ENCODE peak calls at places on chromosomes 2 and 18, in eight cellular contexts. One of them, this sample, is unnamed.
A peak's percentile ranks its signal among the peaks of the same experiment; 100 is the strongest.

GRCh38 chr18:11872479-11873136 is 21.4 kb downstream of the CHMP1B start:
- DNase-seq in right lobe of liver: peak; percentile 53
- DNase-seq in right atrium auricular region: no peak
- DNase-seq in stimulated activated CD4-positive, alpha-beta T cell treated with anti-CD3 and anti-CD28 coated beads, Interleukin-1b, Interleukin-23, amount 100 ng/mL, for 48 hours: no peak
- DNase-seq in NCI-H748 treated with DMSO at 0.1 percent for 48 hours: no peak
- DNase-seq in mucosa of gallbladder: no peak
- DNase-seq in ELR: peak; percentile 60
- DNase-seq in iPS DF 6.9: no peak
- DNase-seq in this sample: peak; percentile 45

GRCh38 chr2:75614062-75614710 is 32.4 kb upstream of the MRPL19 start:
- DNase-seq in mucosa of gallbladder: no peak
- DNase-seq in iPS DF 6.9: no peak
- DNase-seq in NCI-H748 treated with DMSO at 0.1 percent for 48 hours: no peak
- DNase-seq in right atrium auricular region: no peak
- DNase-seq in right lobe of liver: no peak
- DNase-seq in stimulated activated CD4-positive, alpha-beta T cell treated with anti-CD3 and anti-CD28 coated beads, Interleukin-1b, Interleukin-23, amount 100 ng/mL, for 48 hours: no peak
- DNase-seq in ELR: peak; percentile 81
- DNase-seq in this sample: peak; percentile 80

GRCh38 chr2:119751706-119752105 is 8.0 kb upstream of the PTPN4 start:
- DNase-seq in NCI-H748 treated with DMSO at 0.1 percent for 48 hours: no peak
- DNase-seq in right atrium auricular region: no peak
- DNase-seq in stimulated activated CD4-positive, alpha-beta T cell treated with anti-CD3 and anti-CD28 coated beads, Interleukin-1b, Interleukin-23, amount 100 ng/mL, for 48 hours: no peak
- DNase-seq in ELR: peak; percentile 51
- DNase-seq in right lobe of liver: no peak
- DNase-seq in iPS DF 6.9: no peak
- DNase-seq in mucosa of gallbladder: no peak
- DNase-seq in this sample: no peak

GRCh38 chr2:172736419-172737174 is 952 bp downstream of the RAPGEF4 start:
- DNase-seq in stimulated activated CD4-positive, alpha-beta T cell treated with anti-CD3 and anti-CD28 coated beads, Interleukin-1b, Interleukin-23, amount 100 ng/mL, for 48 hours: no peak
- DNase-seq in right lobe of liver: no peak
- DNase-seq in mucosa of gallbladder: no peak
- DNase-seq in NCI-H748 treated with DMSO at 0.1 percent for 48 hours: no peak
- DNase-seq in right atrium auricular region: no peak
- DNase-seq in ELR: no peak
- DNase-seq in iPS DF 6.9: no peak
- DNase-seq in this sample: no peak

GRCh38 chr2:148096012-148096411 is 75.1 kb downstream of the MBD5 start:
- DNase-seq in right atrium auricular region: no peak
- DNase-seq in NCI-H748 treated with DMSO at 0.1 percent for 48 hours: no peak
- DNase-seq in ELR: peak; percentile 25
- DNase-seq in stimulated activated CD4-positive, alpha-beta T cell treated with anti-CD3 and anti-CD28 coated beads, Interleukin-1b, Interleukin-23, amount 100 ng/mL, for 48 hours: no peak
- DNase-seq in mucosa of gallbladder: no peak
- DNase-seq in iPS DF 6.9: no peak
- DNase-seq in right lobe of liver: no peak
- DNase-seq in this sample: no peak

GRCh38 chr2:136305517-136306192 is 187.7 kb upstream of the CXCR4 start:
- DNase-seq in ELR: no peak
- DNase-seq in right atrium auricular region: no peak
- DNase-seq in iPS DF 6.9: no peak
- DNase-seq in stimulated activated CD4-positive, alpha-beta T cell treated with anti-CD3 and anti-CD28 coated beads, Interleukin-1b, Interleukin-23, amount 100 ng/mL, for 48 hours: peak; percentile 83
- DNase-seq in mucosa of gallbladder: no peak
- DNase-seq in right lobe of liver: no peak
- DNase-seq in NCI-H748 treated with DMSO at 0.1 percent for 48 hours: no peak
- DNase-seq in this sample: no peak

GRCh38 chr18:12236934-12237832 is 17.0 kb upstream of the CIDEA start:
- DNase-seq in ELR: peak; percentile 71
- DNase-seq in right lobe of liver: peak; percentile 79
- DNase-seq in mucosa of gallbladder: peak; percentile 64
- DNase-seq in NCI-H748 treated with DMSO at 0.1 percent for 48 hours: peak; percentile 9
- DNase-seq in right atrium auricular region: peak; percentile 77
- DNase-seq in iPS DF 6.9: no peak
- DNase-seq in stimulated activated CD4-positive, alpha-beta T cell treated with anti-CD3 and anti-CD28 coated beads, Interleukin-1b, Interleukin-23, amount 100 ng/mL, for 48 hours: peak; percentile 68
- DNase-seq in this sample: peak; percentile 28

GRCh38 chr18:39198376-39198775 is 1632.8 kb upstream of the CELF4 start:
- DNase-seq in right lobe of liver: no peak
- DNase-seq in NCI-H748 treated with DMSO at 0.1 percent for 48 hours: no peak
- DNase-seq in stimulated activated CD4-positive, alpha-beta T cell treated with anti-CD3 and anti-CD28 coated beads, Interleukin-1b, Interleukin-23, amount 100 ng/mL, for 48 hours: no peak
- DNase-seq in iPS DF 6.9: no peak
- DNase-seq in right atrium auricular region: no peak
- DNase-seq in mucosa of gallbladder: no peak
- DNase-seq in ELR: peak; percentile 33
- DNase-seq in this sample: peak; percentile 82